ENCODE peak calls at places on chromosomes 5 and 9, in four cellular contexts. One of them, this sample, is unnamed.

GRCh38 chr5:160188151-160188967 is 40.9 kb upstream of the FABP6 start:
- DNase-seq in HepG2: no peak
- DNase-seq in H1: no peak
- DNase-seq in K562: peak; percentile 69
- DNase-seq in this sample: peak; percentile 32

GRCh38 chr9:19992556-19992955 is 203.7 kb upstream of the SLC24A2 start:
- DNase-seq in HepG2: no peak
- DNase-seq in H1: no peak
- DNase-seq in K562: no peak
- DNase-seq in this sample: no peak

GRCh38 chr5:77413049-77413448 is 79.1 kb downstream of the WDR41 start:
- DNase-seq in HepG2: no peak
- DNase-seq in H1: no peak
- DNase-seq in K562: no peak
- DNase-seq in this sample: no peak

GRCh38 chr5:119378075-119378699 is 22.4 kb downstream of the TNFAIP8 start:
- DNase-seq in HepG2: no peak
- DNase-seq in H1: no peak
- DNase-seq in K562: no peak
- DNase-seq in this sample: no peak

GRCh38 chr9:76255781-76256455 is 138.3 kb downstream of the RFK start:
- DNase-seq in HepG2: no peak
- DNase-seq in H1: no peak
- DNase-seq in K562: no peak
- DNase-seq in this sample: no peak

GRCh38 chr9:129576546-129577543 is 44.1 kb downstream of the C9orf50 start:
- DNase-seq in HepG2: no peak
- DNase-seq in H1: no peak
- DNase-seq in K562: no peak
- DNase-seq in this sample: peak; percentile 82

GRCh38 chr5:76274566-76274965 is 128.5 kb upstream of the IQGAP2 start:
- DNase-seq in HepG2: no peak
- DNase-seq in H1: no peak
- DNase-seq in K562: no peak
- DNase-seq in this sample: no peak

GRCh38 chr5:159912033-159912800 is 4.1 kb upstream of the ADRA1B start:
- DNase-seq in HepG2: no peak
- DNase-seq in H1: no peak
- DNase-seq in K562: no peak
- DNase-seq in this sample: peak; percentile 71

GRCh38 chr9:117459941-117460340 is 45.1 kb upstream of the ASTN2 start:
- DNase-seq in HepG2: no peak
- DNase-seq in H1: no peak
- DNase-seq in K562: no peak
- DNase-seq in this sample: no peak

GRCh38 chr5:56637321-56637920 is 177.9 kb upstream of the MAP3K1 start:
- DNase-seq in HepG2: peak; percentile 93
- DNase-seq in H1: no peak
- DNase-seq in K562: no peak
- DNase-seq in this sample: peak; percentile 58

GRCh38 chr9:129868571-129869486 is 33.6 kb downstream of the USP20 start:
- DNase-seq in HepG2: no peak
- DNase-seq in H1: no peak
- DNase-seq in K562: no peak
- DNase-seq in this sample: no peak

GRCh38 chr5:40680741-40681350 is 1.1 kb downstream of the PTGER4 start:
- DNase-seq in HepG2: no peak
- DNase-seq in H1: no peak
- DNase-seq in K562: no peak
- DNase-seq in this sample: peak; percentile 66

GRCh38 chr9:130713286-130713975 is 19.9 kb downstream of the EXOSC2 start:
- DNase-seq in HepG2: no peak
- DNase-seq in H1: no peak
- DNase-seq in K562: no peak
- DNase-seq in this sample: peak; percentile 54

GRCh38 chr9:114287001-114287762 is 35.7 kb upstream of the ORM1 start:
- DNase-seq in HepG2: no peak
- DNase-seq in H1: no peak
- DNase-seq in K562: no peak
- DNase-seq in this sample: no peak

GRCh38 chr9:115024925-115025535 is 92.9 kb downstream of the TNC start:
- DNase-seq in HepG2: no peak
- DNase-seq in H1: no peak
- DNase-seq in K562: no peak
- DNase-seq in this sample: no peak

GRCh38 chr5:151040211-151040747 is 19.9 kb downstream of the GPX3 start:
- DNase-seq in HepG2: peak; percentile 78
- DNase-seq in H1: no peak
- DNase-seq in K562: no peak
- DNase-seq in this sample: no peak

GRCh38 chr9:68969538-68969937 is 44.4 kb downstream of the PRKACG start:
- DNase-seq in HepG2: peak; percentile 88
- DNase-seq in H1: no peak
- DNase-seq in K562: no peak
- DNase-seq in this sample: no peak

GRCh38 chr5:95996904-95997751 is 35.5 kb upstream of the ELL2 start:
- DNase-seq in HepG2: peak; percentile 86
- DNase-seq in H1: no peak
- DNase-seq in K562: no peak
- DNase-seq in this sample: no peak

GRCh38 chr9:14033067-14033466 is 280.9 kb downstream of the NFIB start:
- DNase-seq in HepG2: no peak
- DNase-seq in H1: no peak
- DNase-seq in K562: no peak
- DNase-seq in this sample: no peak

GRCh38 chr5:102737161-102737560 is 17.9 kb upstream of the PAM start:
- DNase-seq in HepG2: no peak
- DNase-seq in H1: no peak
- DNase-seq in K562: no peak
- DNase-seq in this sample: no peak

GRCh38 chr5:116437922-116438578 is 136.6 kb downstream of the SEMA6A start:
- DNase-seq in HepG2: no peak
- DNase-seq in H1: peak; percentile 34
- DNase-seq in K562: no peak
- DNase-seq in this sample: no peak

GRCh38 chr9:113957778-113958430 is 81.8 kb downstream of the ZNF618 start:
- DNase-seq in HepG2: no peak
- DNase-seq in H1: no peak
- DNase-seq in K562: no peak
- DNase-seq in this sample: peak; percentile 77

GRCh38 chr5:151420127-151420526 is 27.3 kb upstream of the SLC36A1 start:
- DNase-seq in HepG2: no peak
- DNase-seq in H1: no peak
- DNase-seq in K562: no peak
- DNase-seq in this sample: no peak

GRCh38 chr5:132429451-132430440 is 60.2 kb downstream of the SLC22A5 start:
- DNase-seq in HepG2: peak; percentile 33
- DNase-seq in H1: no peak
- DNase-seq in K562: no peak
- DNase-seq in this sample: no peak

GRCh38 chr5:61744690-61745619 is 412.9 kb downstream of the ZSWIM6 start:
- DNase-seq in HepG2: peak; percentile 3
- DNase-seq in H1: no peak
- DNase-seq in K562: no peak
- DNase-seq in this sample: no peak

GRCh38 chr5:125491986-125492385 is 745.5 kb upstream of the ZNF608 start:
- DNase-seq in HepG2: no peak
- DNase-seq in H1: no peak
- DNase-seq in K562: no peak
- DNase-seq in this sample: no peak
- TF ChIP-seq POLR2AphosphoS5 in HepG2: no peak
- TF ChIP-seq POLR2AphosphoS5 in H1: no peak
- TF ChIP-seq POLR2AphosphoS5 in K562: no peak
- TF ChIP-seq POLR2AphosphoS5 in this sample: no peak

DNA sequence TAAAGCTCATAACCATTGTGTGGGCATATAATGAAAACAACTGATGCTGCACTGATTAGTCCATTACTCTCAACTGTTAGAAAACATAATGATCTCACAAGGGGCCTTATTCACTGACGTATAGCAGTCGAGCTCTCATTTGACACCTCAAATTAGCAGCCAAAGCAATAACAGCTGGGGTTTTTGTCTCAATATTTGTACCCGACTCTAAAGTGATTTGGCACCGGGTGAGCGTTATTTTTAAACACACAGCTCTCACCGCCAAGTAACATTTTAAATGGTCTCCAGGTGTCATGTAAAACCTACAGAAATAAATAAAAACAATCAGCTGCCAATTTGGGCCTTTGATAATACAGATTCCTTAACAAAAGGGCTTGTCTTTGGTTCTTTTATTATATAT is 252.3 kb upstream of the PANK3 start:
- DNase-seq in HepG2: no peak
- DNase-seq in H1: no peak
- DNase-seq in K562: no peak
- DNase-seq in this sample: no peak
- TF ChIP-seq JUN in HepG2: no peak
- TF ChIP-seq JUN in H1: no peak
- TF ChIP-seq JUN in K562: no peak
- TF ChIP-seq JUN in this sample: no peak

GRCh38 chr9:91302831-91303230 is 58.9 kb downstream of the AUH start:
- DNase-seq in HepG2: peak; percentile 12
- DNase-seq in H1: no peak
- DNase-seq in K562: no peak
- DNase-seq in this sample: peak; percentile 76
- TF ChIP-seq MAX in HepG2: no peak
- TF ChIP-seq MAX in H1: no peak
- TF ChIP-seq MAX in K562: no peak
- TF ChIP-seq MAX in this sample: no peak

GRCh38 chr5:120640793-120641192 is 176.7 kb downstream of the PRR16 start:
- DNase-seq in HepG2: no peak
- DNase-seq in H1: no peak
- DNase-seq in K562: no peak
- DNase-seq in this sample: no peak
- TF ChIP-seq POLR2AphosphoS5 in HepG2: no peak
- TF ChIP-seq POLR2AphosphoS5 in H1: no peak
- TF ChIP-seq POLR2AphosphoS5 in K562: no peak
- TF ChIP-seq POLR2AphosphoS5 in this sample: no peak

GRCh38 chr9:346114-346513 is 131.4 kb downstream of the DOCK8 start:
- DNase-seq in HepG2: no peak
- DNase-seq in H1: no peak
- DNase-seq in K562: no peak
- DNase-seq in this sample: no peak
- TF ChIP-seq JUN in HepG2: no peak
- TF ChIP-seq JUN in H1: no peak
- TF ChIP-seq JUN in K562: no peak
- TF ChIP-seq JUN in this sample: no peak

GRCh38 chr9:21764736-21765245 is 37.6 kb upstream of the MTAP start:
- DNase-seq in HepG2: peak; percentile 1
- DNase-seq in H1: no peak
- DNase-seq in K562: no peak
- DNase-seq in this sample: no peak
- TF ChIP-seq MAX in HepG2: no peak
- TF ChIP-seq MAX in H1: no peak
- TF ChIP-seq MAX in K562: no peak
- TF ChIP-seq MAX in this sample: no peak

GRCh38 chr5:35158627-35159369 is 71.5 kb downstream of the PRLR start:
- DNase-seq in HepG2: peak; percentile 9
- DNase-seq in H1: no peak
- DNase-seq in K562: no peak
- DNase-seq in this sample: no peak
- TF ChIP-seq POLR2AphosphoS5 in HepG2: no peak
- TF ChIP-seq POLR2AphosphoS5 in H1: no peak
- TF ChIP-seq POLR2AphosphoS5 in K562: no peak
- TF ChIP-seq POLR2AphosphoS5 in this sample: no peak

GRCh38 chr9:137371521-137371941 is 51.4 kb downstream of the EXD3 start:
- DNase-seq in HepG2: no peak
- DNase-seq in H1: no peak
- DNase-seq in K562: no peak
- DNase-seq in this sample: no peak
- TF ChIP-seq JUN in HepG2: no peak
- TF ChIP-seq JUN in H1: no peak
- TF ChIP-seq JUN in K562: no peak
- TF ChIP-seq JUN in this sample: no peak

GRCh38 chr5:60196382-60197113 is 303.0 kb upstream of the PDE4D start:
- DNase-seq in HepG2: no peak
- DNase-seq in H1: no peak
- DNase-seq in K562: no peak
- DNase-seq in this sample: peak; percentile 82
- TF ChIP-seq MAX in HepG2: no peak
- TF ChIP-seq MAX in H1: no peak
- TF ChIP-seq MAX in K562: no peak
- TF ChIP-seq MAX in this sample: no peak

GRCh38 chr5:58122993-58123392 is 336.9 kb downstream of the PLK2 start:
- DNase-seq in HepG2: no peak
- DNase-seq in H1: no peak
- DNase-seq in K562: no peak
- DNase-seq in this sample: no peak
- TF ChIP-seq POLR2AphosphoS5 in HepG2: no peak
- TF ChIP-seq POLR2AphosphoS5 in H1: no peak
- TF ChIP-seq POLR2AphosphoS5 in K562: no peak
- TF ChIP-seq POLR2AphosphoS5 in this sample: no peak

This sample was measured in endothelial cell of umbilical vein.